ENCODE peak calls at places on chromosome 2, in six cellular contexts. M, C, H, S, V and N are unnamed samples.

GRCh38 chr2:176934869-176935415 is 277.7 kb upstream of the HNRNPA3 start:
- DNase-seq in S (no peak), C (no peak), V (no peak), H (no peak), M (no peak), N (no peak)

GRCh38 chr2:234467289-234467688 is 29.6 kb downstream of the ARL4C start:
- DNase-seq in M (peak; percentile 91), H (no peak), V (no peak), S (no peak), C (peak; percentile 89), N (peak; percentile 92)

GRCh38 chr2:189109921-189110397 is 69.6 kb downstream of the COL5A2 start:
- DNase-seq in S (no peak), C (peak; percentile 95), H (no peak), M (peak; percentile 95), V (no peak), N (peak; percentile 21)

GRCh38 chr2:127085260-127085666 is 21.7 kb downstream of the BIN1 start:
- DNase-seq in S (no peak), M (peak; percentile 41), V (no peak), H (no peak), C (peak; percentile 27), N (peak; percentile 23)

GRCh38 chr2:197517150-197517549 is 1.3 kb downstream of the MOB4 start:
- DNase-seq in M (no peak), V (no peak), H (no peak), S (no peak), C (no peak), N (no peak)

GRCh38 chr2:205293559-205293958 is 388.7 kb upstream of the NRP2 start:
- DNase-seq in C (no peak), H (no peak), S (no peak), V (no peak), M (no peak), N (no peak)

GRCh38 chr2:235132641-235133040 is 180.8 kb downstream of the SH3BP4 start:
- DNase-seq in V (no peak), H (no peak), M (no peak), S (peak; percentile 12), C (no peak), N (no peak)

GRCh38 chr2:16861154-16861929 is 195.7 kb upstream of the CYRIA start:
- DNase-seq in M (peak; percentile 78), V (no peak), C (peak; percentile 79), S (no peak), H (no peak), N (no peak)

GRCh38 chr2:205948883-205949282 is 137.1 kb downstream of the INO80D start:
- DNase-seq in S (no peak), H (no peak), C (no peak), V (no peak), M (no peak), N (no peak)

GRCh38 chr2:105744909-105745853 is at the start of gene NCK2:
- DNase-seq in H (peak; percentile 38), C (no peak), V (no peak), S (peak; percentile 51), M (peak; percentile 27), N (peak; percentile 29)

GRCh38 chr2:239433777-239434396 is 33.1 kb upstream of the HDAC4 start:
- DNase-seq in M (peak; percentile 25), C (peak; percentile 14), H (no peak), V (no peak), S (peak; percentile 7), N (peak; percentile 71)

GRCh38 chr2:74304332-74305148 is 38.7 kb downstream of the SLC4A5 start:
- DNase-seq in S (no peak), C (no peak), H (no peak), M (no peak), V (no peak), N (no peak)
- H2AFZ ChIP-seq in S (no peak overlapping the region), C (no peak overlapping the region), H (no peak overlapping the region), M (no peak overlapping the region), V (no peak overlapping the region), N (no peak overlapping the region)

GRCh38 chr2:117815946-117816345 is 1.5 kb downstream of the DDX18 start:
- DNase-seq in M (no peak), H (no peak), S (no peak), C (no peak), V (no peak), N (peak; percentile 52)
- H3K9ac ChIP-seq in M (no peak overlapping the region), H (peak overlapping the region; percentile 99), S (peak overlapping the region; percentile 96), C (peak overlapping the region; percentile 97), V (no peak overlapping the region), N (no peak overlapping the region)

GRCh38 chr2:129275706-129276105 is 703.8 kb upstream of the RAB6C start:
- DNase-seq in V (no peak), H (no peak), C (no peak), S (no peak), M (no peak), N (no peak)

GRCh38 chr2:129273266-129274037 is 706.0 kb upstream of the RAB6C start:
- DNase-seq in M (no peak), H (no peak), C (no peak), S (no peak), V (no peak), N (no peak)

GRCh38 chr2:129274038-129274415 is 705.4 kb upstream of the RAB6C start:
- DNase-seq in M (no peak), C (no peak), S (no peak), H (no peak), V (no peak), N (no peak)

GRCh38 chr2:129277611-129278010 is 701.9 kb upstream of the RAB6C start:
- DNase-seq in H (no peak), C (no peak), S (no peak), M (no peak), V (no peak), N (no peak)

GRCh38 chr2:129277188-129277587 is 702.3 kb upstream of the RAB6C start:
- DNase-seq in C (no peak), V (no peak), H (no peak), S (no peak), M (no peak), N (no peak)
- H3K4me3 ChIP-seq in C (no peak overlapping the region), V (no peak overlapping the region), H (no peak overlapping the region), S (no peak overlapping the region), M (no peak overlapping the region), N (no peak overlapping the region)

DNA sequence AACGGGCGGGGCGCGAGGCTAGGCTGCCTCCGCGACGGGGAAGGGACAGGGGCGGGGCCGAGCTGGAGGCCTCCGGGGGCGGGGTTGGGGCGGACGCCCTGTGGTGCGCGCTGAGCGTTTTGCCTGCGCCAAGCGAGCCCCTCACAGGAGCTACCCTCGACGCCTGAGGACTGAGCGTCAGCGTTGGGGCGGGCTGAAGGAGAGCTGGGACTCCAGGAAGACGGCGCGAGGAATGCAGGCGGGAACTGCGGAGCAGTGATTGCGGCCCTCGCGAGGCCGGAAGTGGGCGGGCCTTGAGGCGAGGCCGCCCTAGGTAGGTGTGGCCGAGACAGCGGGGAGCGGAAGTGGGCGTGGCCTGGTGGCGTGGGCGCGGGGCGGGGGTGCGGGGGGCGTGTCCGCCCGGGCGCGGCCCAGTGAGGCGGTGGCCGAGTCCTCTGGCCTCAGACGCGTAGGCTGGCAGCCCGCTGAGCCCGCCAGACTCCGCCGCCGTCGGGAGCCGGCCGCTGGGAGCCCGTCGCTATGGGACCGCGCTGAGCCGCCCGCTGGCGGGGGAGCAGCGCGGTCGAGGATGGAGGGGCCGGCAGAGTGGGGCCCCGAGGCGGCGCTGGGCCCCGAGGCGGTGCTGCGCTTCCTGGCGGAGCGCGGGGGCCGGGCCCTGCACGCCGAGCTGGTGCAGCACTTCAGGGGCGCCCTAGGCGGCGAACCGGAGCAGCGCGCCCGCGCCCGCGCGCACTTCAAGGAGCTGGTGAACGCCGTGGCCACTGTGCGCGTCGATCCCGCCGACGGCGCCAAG is at the start of the genes SEPTIN10 and SOWAHC:
- DNase-seq in S (peak; percentile 99), H (peak; percentile 95), V (peak; percentile 96), M (peak; percentile 99), C (peak; percentile 98), N (peak; percentile 99)
- H2AFZ ChIP-seq in S (peak within 1 kb of the TSS; percentile 85), H (peak within 1 kb of the TSS; percentile 48), V (peak within 1 kb of the TSS; percentile 20), M (peak within 1 kb of the TSS; percentile 43), C (peak within 1 kb of the TSS; percentile 65), N (peak within 1 kb of the TSS; percentile 91)

DNA sequence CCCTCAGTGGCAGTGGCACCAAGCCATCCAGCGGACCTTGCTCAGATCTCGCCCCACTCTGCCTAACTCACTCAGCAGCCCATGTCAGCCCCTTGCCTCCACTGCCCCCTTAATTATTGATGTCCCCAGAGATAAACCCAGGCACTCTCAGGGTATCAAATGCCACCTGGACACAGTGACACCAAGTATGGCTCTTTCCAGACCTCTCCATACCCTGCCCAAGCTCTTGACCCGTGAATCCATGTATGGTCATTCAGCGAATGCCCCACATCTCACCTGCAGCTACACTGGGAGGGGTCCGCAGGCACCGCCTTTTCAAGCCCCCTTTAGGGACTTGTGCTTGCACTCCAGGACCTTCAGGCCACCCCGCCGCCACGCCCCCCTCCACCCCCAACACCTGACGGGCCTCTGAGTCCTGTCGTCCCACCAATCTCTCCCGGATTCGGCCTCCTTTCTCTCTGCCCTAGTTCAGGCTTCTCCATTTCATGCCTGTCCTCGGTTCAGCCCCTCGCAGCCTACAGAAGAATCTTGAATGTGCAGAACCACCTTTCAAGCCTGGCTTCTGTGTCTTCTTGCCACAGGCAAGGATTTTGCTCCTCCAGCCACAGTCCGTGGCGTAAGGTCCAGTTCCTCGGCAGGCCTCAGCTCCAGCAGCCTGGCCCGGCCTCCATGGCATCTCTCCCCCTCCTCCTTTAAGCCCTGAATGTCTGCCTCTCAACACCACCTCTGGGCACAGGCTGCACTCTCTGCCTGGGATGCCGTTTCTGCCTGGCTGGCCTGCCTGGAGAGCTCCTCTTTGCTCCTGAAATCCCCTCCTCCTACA is 54.1 kb upstream of the ODC1 start:
- DNase-seq in M (no peak), V (no peak), H (no peak), C (no peak), S (no peak), N (no peak)
- H3K9ac ChIP-seq in M (no peak overlapping the region), V (no peak overlapping the region), H (no peak overlapping the region), C (no peak overlapping the region), S (no peak overlapping the region), N (no peak overlapping the region)

DNA sequence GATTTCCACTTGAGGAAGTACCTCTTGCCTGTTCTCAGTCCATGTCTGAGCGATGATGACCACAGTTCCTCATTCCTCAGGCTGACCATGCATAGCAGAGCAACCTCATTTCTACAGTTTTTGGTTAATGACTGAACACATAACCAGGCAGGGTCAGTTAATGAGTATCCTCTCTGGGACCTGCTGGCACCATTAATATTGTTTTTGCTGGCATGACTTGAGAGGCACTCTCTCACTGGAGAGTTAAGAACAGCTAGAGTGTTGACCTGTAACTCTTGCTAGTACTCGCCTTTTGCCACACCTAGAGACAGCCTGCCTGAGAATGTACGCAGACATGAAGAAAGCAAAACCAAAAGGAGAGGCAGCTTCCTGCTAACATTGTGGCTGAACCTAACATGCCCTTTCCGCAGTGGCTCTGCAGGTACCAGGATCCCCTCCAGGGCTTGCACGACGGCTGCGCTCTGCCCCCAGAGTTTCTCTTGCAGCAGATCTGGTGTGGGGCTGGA is 23.9 kb downstream of the PECR start:
- DNase-seq in V (no peak), S (no peak), C (peak; percentile 95), H (peak; percentile 91), M (peak; percentile 96), N (peak; percentile 70)
- H3K4me3 ChIP-seq in V (no peak overlapping the region), S (no peak overlapping the region), C (no peak overlapping the region), H (peak overlapping the region; percentile 62), M (no peak overlapping the region), N (no peak overlapping the region)